ENCODE peak calls at places on chromosomes 2 and 18, in seven cellular contexts. P is IMR-90, O is heart left ventricle, V is ovary, Z is stomach, T is H1, H is transverse colon. G is an unnamed sample.

GRCh38 chr2:215363039-215363438 is 51.2 kb downstream of the ATIC start:
- DNase-seq in O (no peak), Z (no peak), P (peak; percentile 11), T (no peak), H (no peak), V (no peak), G (no peak)

GRCh38 chr18:58858591-58859468 is 5.8 kb upstream of the ZNF532 start:
- DNase-seq in O (peak; percentile 44), H (peak; percentile 18), P (no peak), T (no peak), Z (no peak), V (no peak), G (no peak)

GRCh38 chr2:234025475-234025874 is 25.0 kb upstream of the SPP2 start:
- DNase-seq in Z (no peak), V (no peak), H (no peak), T (no peak), O (no peak), P (no peak), G (no peak)

GRCh38 chr2:59174536-59175243 is 933.6 kb upstream of the FANCL start:
- DNase-seq in O (no peak), Z (no peak), V (no peak), T (no peak), P (no peak), H (no peak), G (no peak)

GRCh38 chr18:69215151-69215550 is 185.5 kb upstream of the DOK6 start:
- DNase-seq in T (no peak), O (no peak), P (no peak), H (no peak), Z (no peak), V (no peak), G (no peak)

GRCh38 chr2:15169326-15170038 is 391.7 kb downstream of the NBAS start:
- DNase-seq in Z (no peak), P (peak; percentile 98), H (no peak), T (no peak), V (no peak), O (no peak), G (no peak)

GRCh38 chr2:203758841-203759691 is 52.6 kb downstream of the CD28 start:
- DNase-seq in H (no peak), T (no peak), V (no peak), O (no peak), P (peak; percentile 87), Z (peak; percentile 34), G (peak; percentile 62)

GRCh38 chr2:99101697-99102096 is 39.8 kb upstream of the C2orf15 start:
- DNase-seq in H (no peak), P (peak; percentile 3), T (no peak), Z (no peak), O (no peak), V (no peak), G (no peak)

GRCh38 chr2:203853271-203853670 is 14.3 kb upstream of the CTLA4 start:
- DNase-seq in P (no peak), T (no peak), Z (no peak), O (no peak), H (no peak), V (no peak), G (no peak)

GRCh38 chr2:162091325-162092007 is 17.5 kb upstream of the DPP4 start:
- DNase-seq in O (no peak), V (no peak), P (peak; percentile 42), Z (no peak), H (peak; percentile 65), T (peak; percentile 5), G (peak; percentile 21)

GRCh38 chr2:224764565-224765236 is 48.5 kb upstream of the CCDC195 start:
- DNase-seq in Z (no peak), T (no peak), V (no peak), H (no peak), P (no peak), O (no peak), G (no peak)

GRCh38 chr2:177314722-177315264 is 50.3 kb upstream of the NFE2L2 start:
- DNase-seq in P (no peak), H (no peak), T (no peak), Z (no peak), O (no peak), V (no peak), G (no peak)

GRCh38 chr2:102485151-102485769 is 12.2 kb downstream of the SLC9A4 start:
- DNase-seq in H (no peak), V (no peak), Z (no peak), P (no peak), T (no peak), O (no peak), G (no peak)

GRCh38 chr18:46407471-46408166 is 249.4 kb downstream of the LOXHD1 start:
- DNase-seq in O (peak; percentile 39), V (no peak), P (peak; percentile 49), H (no peak), Z (no peak), T (no peak), G (peak; percentile 54)

GRCh38 chr2:38095996-38096861 is 20.3 kb upstream of the CYP1B1 start:
- DNase-seq in V (no peak), H (no peak), T (no peak), Z (no peak), P (peak; percentile 58), O (peak; percentile 82), G (no peak)

GRCh38 chr2:6958616-6959235 is 41.5 kb downstream of the RNF144A start:
- DNase-seq in V (no peak), H (no peak), O (no peak), Z (no peak), T (no peak), P (no peak), G (peak; percentile 54)

GRCh38 chr2:11598228-11598731 is 64.4 kb downstream of the GREB1 start:
- DNase-seq in Z (no peak), T (no peak), H (no peak), P (no peak), O (no peak), V (no peak), G (no peak)

GRCh38 chr2:187078297-187078696 is 229.3 kb upstream of the ZSWIM2 start:
- DNase-seq in Z (no peak), H (no peak), O (no peak), T (no peak), P (peak; percentile 1), V (no peak), G (no peak)

GRCh38 chr2:137980459-137980858 is 16.2 kb downstream of the HNMT start:
- DNase-seq in P (no peak), O (no peak), Z (no peak), H (no peak), V (no peak), T (no peak), G (no peak)

GRCh38 chr2:85804583-85804982 is 50.8 kb downstream of the ATOH8 start:
- DNase-seq in H (peak; percentile 5), Z (no peak), T (no peak), V (peak; percentile 11), O (no peak), P (no peak), G (no peak)

GRCh38 chr2:120740765-120741513 is 5.3 kb downstream of the GLI2 start:
- DNase-seq in V (peak; percentile 39), H (no peak), T (no peak), Z (no peak), O (no peak), P (peak; percentile 41), G (peak; percentile 18)

GRCh38 chr18:70194227-70194890 is 11.1 kb downstream of the RTTN start:
- DNase-seq in T (no peak), V (no peak), P (no peak), H (no peak), O (no peak), Z (no peak), G (no peak)

GRCh38 chr2:160007111-160007510 is 55.3 kb downstream of the PLA2R1 start:
- DNase-seq in H (no peak), V (no peak), T (no peak), P (no peak), Z (no peak), O (no peak), G (no peak)
- TF ChIP-seq POLR2A in H (no peak), V (no peak), T (no peak), P (no peak), Z (no peak), O (no peak), G (no peak)

GRCh38 chr2:227657204-227657845 is 9.3 kb upstream of the SCYGR5 start:
- DNase-seq in O (no peak), Z (no peak), V (no peak), T (no peak), P (peak; percentile 19), H (no peak), G (no peak)
- H3K27ac ChIP-seq in O (no peak overlapping the region), Z (no peak overlapping the region), V (no peak overlapping the region), T (no peak overlapping the region), P (no peak overlapping the region), H (no peak overlapping the region), G (no peak overlapping the region)

GRCh38 chr2:113137827-113138226 is 10.4 kb downstream of the IL1RN start:
- DNase-seq in H (no peak), T (no peak), O (no peak), Z (no peak), V (no peak), P (no peak), G (no peak)

GRCh38 chr2:113133696-113134558 is 6.5 kb downstream of the IL1RN start:
- DNase-seq in Z (no peak), V (no peak), H (no peak), P (no peak), T (no peak), O (no peak), G (no peak)

GRCh38 chr2:113132622-113133021 is 5.2 kb downstream of the IL1RN start:
- DNase-seq in V (no peak), P (no peak), T (no peak), O (no peak), H (no peak), Z (no peak), G (no peak)

GRCh38 chr2:113136828-113137775 is 9.7 kb downstream of the IL1RN start:
- DNase-seq in P (peak; percentile 42), Z (peak; percentile 55), T (no peak), V (no peak), O (no peak), H (no peak), G (no peak)

GRCh38 chr2:113135354-113135753 is 8.0 kb downstream of the IL1RN start:
- DNase-seq in P (no peak), O (no peak), H (no peak), T (no peak), Z (no peak), V (no peak), G (no peak)
- TF ChIP-seq POLR2A in P (no peak), O (no peak), H (no peak), T (no peak), Z (no peak), V (no peak), G (no peak)

DNA sequence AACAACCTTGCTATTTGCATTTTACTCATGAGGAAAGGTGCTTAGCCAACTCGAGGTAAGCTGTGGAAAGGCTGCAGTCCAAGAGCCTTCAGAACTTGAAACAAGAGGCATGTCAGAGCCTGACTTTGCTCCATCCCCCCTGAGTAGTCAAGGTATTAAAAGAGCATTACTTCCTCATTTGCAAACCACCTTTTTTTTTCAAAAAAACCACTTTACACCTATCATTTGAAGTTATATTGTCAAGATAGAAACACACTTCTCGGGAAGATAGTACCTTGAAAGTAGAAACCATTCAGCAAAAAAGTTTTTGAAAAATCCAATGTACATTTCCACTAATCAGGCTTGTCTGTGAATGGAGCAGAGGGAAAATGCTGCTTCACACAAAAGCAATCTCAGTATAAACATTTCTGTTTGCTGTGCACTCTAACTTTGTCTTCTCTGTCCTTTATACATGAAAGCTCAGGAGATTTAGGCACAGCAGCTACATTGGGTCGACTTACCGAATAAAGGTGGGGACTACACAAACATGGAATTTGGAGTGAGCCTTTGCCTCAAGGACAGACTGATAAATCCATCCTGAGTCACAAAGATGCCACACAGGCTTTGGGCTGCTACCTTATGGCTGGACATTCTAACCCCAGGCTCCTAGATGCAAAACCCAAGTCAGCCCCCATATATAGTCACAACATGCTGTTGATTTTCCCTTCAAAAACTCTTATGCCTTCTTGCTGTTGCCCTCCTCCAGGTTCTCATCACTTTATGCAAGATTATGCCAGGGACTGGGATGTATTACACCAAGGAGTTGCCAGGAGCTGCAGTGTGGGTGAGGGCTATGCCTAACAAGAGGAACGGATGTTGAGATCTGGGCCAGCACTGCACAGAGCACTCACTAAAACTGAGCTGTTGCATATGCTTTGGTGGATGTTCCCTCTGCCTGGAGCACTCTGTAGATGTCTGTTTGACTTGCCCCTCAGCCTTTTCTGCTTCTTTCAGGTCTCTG is 41.4 kb upstream of the EML4 start:
- DNase-seq in O (no peak), P (no peak), T (no peak), V (no peak), Z (no peak), H (no peak), G (no peak)
- H3K27ac ChIP-seq in O (no peak overlapping the region), P (no peak overlapping the region), T (no peak overlapping the region), V (no peak overlapping the region), Z (peak overlapping the region; percentile 39), H (peak overlapping the region; percentile 44), G (no peak overlapping the region)